ENCODE peak calls at places on chromosomes 11 and 22, in eight cellular contexts. S is lower leg skin, C is fibroblast of pulmonary artery, I is GM06990, M is cardiac muscle cell, V is Peyer's patch, K is foreskin fibroblast, A is fibroblast of mammary gland. P is an unnamed sample.
A peak's percentile ranks its signal among the peaks of the same experiment; 100 is the strongest.

GRCh38 chr11:123616505-123617198 is 37.8 kb downstream of the SCN3B start:
- DNase-seq in M (peak; percentile 93), A (peak; percentile 75), I (no peak), S (peak; percentile 25), K (peak; percentile 81), C (peak; percentile 91), V (no peak), P (peak; percentile 16)

GRCh38 chr22:49183826-49184216 is 643.9 kb downstream of the BRD1 start:
- DNase-seq in A (no peak), K (no peak), V (no peak), M (no peak), C (no peak), S (no peak), I (no peak), P (no peak)

GRCh38 chr11:8593935-8594909 is at the start of gene STK33:
- DNase-seq in K (no peak), S (no peak), C (peak; percentile 29), I (peak; percentile 86), V (peak; percentile 70), M (peak; percentile 41), A (peak; percentile 30), P (no peak)

GRCh38 chr22:27983361-27983791 is 64.3 kb upstream of the PITPNB start:
- DNase-seq in V (peak; percentile 27), C (no peak), K (no peak), S (no peak), I (no peak), M (no peak), A (no peak), P (no peak)

GRCh38 chr11:14809466-14809865 is 82.6 kb downstream of the CYP2R1 start:
- DNase-seq in V (no peak), A (no peak), I (no peak), S (no peak), C (no peak), K (no peak), M (no peak), P (peak; percentile 52)

GRCh38 chr11:102793677-102794290 is 4.2 kb downstream of the MMP1 start:
- DNase-seq in C (no peak), K (no peak), A (no peak), S (no peak), I (no peak), M (no peak), V (no peak), P (no peak)

GRCh38 chr22:48619721-48620120 is 1208.0 kb downstream of the BRD1 start:
- DNase-seq in M (no peak), C (no peak), I (no peak), S (no peak), V (no peak), K (no peak), A (no peak), P (no peak)

GRCh38 chr11:123122341-123122740 is 60.4 kb upstream of the HSPA8 start:
- DNase-seq in C (peak; percentile 90), A (peak; percentile 87), V (peak; percentile 58), M (peak; percentile 91), K (peak; percentile 71), S (peak; percentile 36), I (no peak), P (no peak)

GRCh38 chr11:86717817-86718501 is 45.5 kb upstream of the ME3 start:
- DNase-seq in V (no peak), S (no peak), C (no peak), M (no peak), A (no peak), K (peak; percentile 30), I (no peak), P (no peak)

GRCh38 chr22:44031111-44031963 is 7.2 kb downstream of the PARVB start:
- DNase-seq in M (peak; percentile 47), S (no peak), C (peak; percentile 69), V (no peak), K (no peak), A (no peak), I (no peak), P (no peak)

GRCh38 chr11:18749681-18750319 is 23.8 kb upstream of the IGSF22 start:
- DNase-seq in K (peak; percentile 64), V (no peak), M (peak; percentile 70), I (no peak), A (peak; percentile 64), S (peak; percentile 54), C (peak; percentile 71), P (peak; percentile 39)

GRCh38 chr11:134997652-134998320 is 585.7 kb upstream of the B3GAT1 start:
- DNase-seq in V (no peak), K (no peak), I (no peak), A (no peak), C (no peak), S (no peak), M (no peak), P (no peak)

GRCh38 chr11:111913997-111914396 is 1.5 kb downstream of the HSPB2 start:
- DNase-seq in S (no peak), V (no peak), M (peak; percentile 77), A (peak; percentile 69), K (no peak), I (no peak), C (peak; percentile 88), P (no peak)

GRCh38 chr11:83124631-83125424 is 32.1 kb upstream of the PCF11 start:
- DNase-seq in M (no peak), V (no peak), K (no peak), I (no peak), A (no peak), C (no peak), S (no peak), P (no peak)

GRCh38 chr22:31346733-31347250 is 646 bp upstream of the PATZ1 start:
- DNase-seq in S (peak; percentile 30), A (peak; percentile 28), M (peak; percentile 69), I (peak; percentile 86), K (no peak), C (peak; percentile 51), V (peak; percentile 79), P (no peak)

GRCh38 chr22:31347251-31348008 is 1.3 kb upstream of the PATZ1 start:
- DNase-seq in V (peak; percentile 78), I (peak; percentile 86), K (peak; percentile 60), S (peak; percentile 76), M (peak; percentile 81), A (peak; percentile 65), C (peak; percentile 74), P (no peak)

GRCh38 chr22:31348766-31349165 is 2.6 kb upstream of the PATZ1 start:
- DNase-seq in M (no peak), C (no peak), K (no peak), I (no peak), S (no peak), A (no peak), V (no peak), P (no peak)

GRCh38 chr22:31350410-31350863 is 4.3 kb upstream of the PATZ1 start:
- DNase-seq in C (peak; percentile 31), K (no peak), M (peak; percentile 45), A (peak; percentile 21), V (no peak), S (no peak), I (no peak), P (no peak)

DNA sequence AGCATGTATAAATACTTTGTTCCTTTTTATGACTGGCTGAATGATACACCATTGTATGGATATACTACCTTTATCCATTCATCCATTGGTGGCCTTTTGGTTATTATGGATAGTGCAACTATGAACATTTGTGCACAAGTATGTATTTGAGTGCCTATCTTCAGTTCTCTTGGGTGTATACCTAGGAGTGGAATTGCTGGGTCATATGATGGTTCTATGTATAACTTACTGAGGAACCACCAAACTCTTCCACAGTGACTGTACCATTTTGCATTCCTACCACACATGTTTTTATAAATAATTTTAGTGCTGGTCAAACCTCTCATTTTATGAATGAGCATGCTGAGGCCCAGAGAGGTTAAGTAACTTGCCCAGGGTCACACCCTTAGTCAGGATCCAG is 3.8 kb upstream of the PATZ1 start:
- DNase-seq in S (no peak), V (no peak), M (no peak), I (no peak), A (no peak), K (no peak), C (no peak), P (no peak)
- TF ChIP-seq CTCF in S (no peak), V (no peak), M (no peak), I (no peak), A (no peak), K (no peak), C (no peak), P (no peak)

GRCh38 chr22:23827351-23827995 is 11.3 kb downstream of the DERL3 start:
- DNase-seq in I (no peak), V (no peak), A (no peak), S (no peak), C (no peak), M (no peak), K (no peak), P (no peak)

GRCh38 chr22:23828800-23829680 is 9.8 kb downstream of the DERL3 start:
- DNase-seq in S (no peak), M (no peak), C (no peak), V (no peak), A (no peak), I (no peak), K (no peak), P (no peak)

GRCh38 chr22:23831781-23832180 is 7.0 kb downstream of the DERL3 start:
- DNase-seq in C (no peak), M (no peak), I (no peak), A (no peak), K (no peak), V (peak; percentile 37), S (no peak), P (no peak)

GRCh38 chr22:23831261-23831660 is 7.5 kb downstream of the DERL3 start:
- DNase-seq in I (no peak), A (no peak), S (no peak), V (peak; percentile 38), M (no peak), C (no peak), K (no peak), P (no peak)

GRCh38 chr22:23829845-23830372 is 8.9 kb downstream of the DERL3 start:
- DNase-seq in I (no peak), V (no peak), A (peak; percentile 94), K (peak; percentile 82), S (no peak), C (peak; percentile 79), M (peak; percentile 89), P (peak; percentile 92)
- H3K4me3 ChIP-seq in I (no peak overlapping the region), V (no peak overlapping the region), A (no peak overlapping the region), K (no peak overlapping the region), S (no peak overlapping the region), C (no peak overlapping the region), M (no peak overlapping the region), P (no peak overlapping the region)

GRCh38 chr22:31754813-31755212 is 994 bp downstream of the DEPDC5 start:
- DNase-seq in K (no peak), S (no peak), A (peak; percentile 28), I (no peak), M (no peak), C (no peak), V (no peak), P (no peak)
- TF ChIP-seq CTCF in K (no peak), S (no peak), A (no peak), I (no peak), M (no peak), C (no peak), V (no peak), P (no peak)

GRCh38 chr22:31639640-31640039 is 22.4 kb downstream of the PISD start:
- DNase-seq in S (no peak), C (no peak), K (no peak), I (no peak), M (no peak), V (peak; percentile 70), A (no peak), P (no peak)

GRCh38 chr22:31637375-31637937 is 24.6 kb downstream of the PISD start:
- DNase-seq in V (peak; percentile 73), C (no peak), A (peak; percentile 28), S (no peak), M (no peak), I (peak; percentile 69), K (no peak), P (no peak)

GRCh38 chr22:31635638-31636306 is 26.2 kb downstream of the PISD start:
- DNase-seq in V (no peak), M (no peak), I (no peak), K (no peak), S (no peak), A (no peak), C (no peak), P (no peak)

GRCh38 chr22:31637938-31638618 is 23.9 kb downstream of the PISD start:
- DNase-seq in V (peak; percentile 76), S (no peak), M (peak; percentile 54), C (peak; percentile 49), I (peak; percentile 62), K (no peak), A (peak; percentile 51), P (no peak)
- H3K4me3 ChIP-seq in V (peak overlapping the region; percentile 31), S (no peak overlapping the region), M (no peak overlapping the region), C (no peak overlapping the region), I (peak overlapping the region; percentile 78), K (no peak overlapping the region), A (no peak overlapping the region), P (no peak overlapping the region)

P was measured in HFF-Myc.